ENCODE peak calls at places on chromosomes 12 and 14, in five cellular contexts. One of them, this sample, is unnamed.
A peak's percentile ranks its signal among the peaks of the same experiment; 100 is the strongest.

GRCh38 chr14:97602438-97603117 is 805.4 kb downstream of the VRK1 start:
- DNase-seq in central memory CD4-positive, alpha-beta T cell: peak; percentile 90
- DNase-seq in mucosa of descending colon: peak; percentile 22
- DNase-seq in non-pigmented ciliary epithelial cell: no peak
- DNase-seq in WTC11: no peak
- DNase-seq in this sample: no peak

GRCh38 chr12:92063641-92064040 is 82.0 kb downstream of the BTG1 start:
- DNase-seq in central memory CD4-positive, alpha-beta T cell: no peak
- DNase-seq in mucosa of descending colon: no peak
- DNase-seq in non-pigmented ciliary epithelial cell: no peak
- DNase-seq in WTC11: no peak
- DNase-seq in this sample: no peak

GRCh38 chr14:102500190-102500661 is 9.3 kb downstream of the ANKRD9 start:
- DNase-seq in central memory CD4-positive, alpha-beta T cell: peak; percentile 39
- DNase-seq in mucosa of descending colon: no peak
- DNase-seq in non-pigmented ciliary epithelial cell: peak; percentile 65
- DNase-seq in WTC11: no peak
- DNase-seq in this sample: no peak

GRCh38 chr12:130342842-130343241 is 5.2 kb downstream of the PIWIL1 start:
- DNase-seq in central memory CD4-positive, alpha-beta T cell: no peak
- DNase-seq in mucosa of descending colon: no peak
- DNase-seq in non-pigmented ciliary epithelial cell: no peak
- DNase-seq in WTC11: no peak
- DNase-seq in this sample: no peak

GRCh38 chr12:47938093-47938492 is 25.3 kb upstream of the TMEM106C start:
- DNase-seq in central memory CD4-positive, alpha-beta T cell: no peak
- DNase-seq in mucosa of descending colon: no peak
- DNase-seq in non-pigmented ciliary epithelial cell: no peak
- DNase-seq in WTC11: no peak
- DNase-seq in this sample: no peak

GRCh38 chr12:70936414-70936813 is 15.9 kb upstream of the PTPRR start:
- DNase-seq in central memory CD4-positive, alpha-beta T cell: no peak
- DNase-seq in mucosa of descending colon: no peak
- DNase-seq in non-pigmented ciliary epithelial cell: no peak
- DNase-seq in WTC11: no peak
- DNase-seq in this sample: no peak

GRCh38 chr12:3061129-3061857 is 15.9 kb upstream of the TSPAN9 start:
- DNase-seq in central memory CD4-positive, alpha-beta T cell: no peak
- DNase-seq in mucosa of descending colon: no peak
- DNase-seq in non-pigmented ciliary epithelial cell: no peak
- DNase-seq in WTC11: no peak
- DNase-seq in this sample: no peak

GRCh38 chr12:52164624-52165023 is 27.2 kb downstream of the KRT80 start:
- DNase-seq in central memory CD4-positive, alpha-beta T cell: no peak
- DNase-seq in mucosa of descending colon: no peak
- DNase-seq in non-pigmented ciliary epithelial cell: no peak
- DNase-seq in WTC11: no peak
- DNase-seq in this sample: no peak

GRCh38 chr12:50825372-50825838 is 17.3 kb upstream of the TMPRSS12 start:
- DNase-seq in central memory CD4-positive, alpha-beta T cell: peak; percentile 54
- DNase-seq in mucosa of descending colon: no peak
- DNase-seq in non-pigmented ciliary epithelial cell: peak; percentile 38
- DNase-seq in WTC11: no peak
- DNase-seq in this sample: no peak

GRCh38 chr12:107448198-107448597 is 237.4 kb upstream of the PWP1 start:
- DNase-seq in central memory CD4-positive, alpha-beta T cell: no peak
- DNase-seq in mucosa of descending colon: peak; percentile 45
- DNase-seq in non-pigmented ciliary epithelial cell: no peak
- DNase-seq in WTC11: peak; percentile 67
- DNase-seq in this sample: no peak

This sample was measured in CMK.